ENCODE peak calls at places on chromosomes 11 and 22, in ten cellular contexts. A, X, P, E, F, C, V, H, D and L are unnamed samples.

GRCh38 chr22:49997221-49997599 is 15.4 kb downstream of the IL17REL start:
- DNase-seq in A (no peak), X (peak; percentile 82), P (no peak), E (no peak), F (no peak), C (no peak), V (no peak), H (peak; percentile 54), D (peak; percentile 86), L (no peak)

GRCh38 chr11:76257040-76257730 is 50.9 kb upstream of the WNT11 start:
- DNase-seq in A (no peak), X (no peak), P (peak; percentile 34), E (no peak), F (no peak), C (no peak), V (no peak), H (no peak), D (no peak), L (no peak)

GRCh38 chr11:88064097-88064705 is 111.0 kb downstream of the RAB38 start:
- DNase-seq in A (no peak), X (no peak), P (no peak), E (no peak), F (no peak), C (no peak), V (no peak), H (no peak), D (no peak), L (no peak)

GRCh38 chr11:86211619-86212018 is 32.9 kb upstream of the EED start:
- DNase-seq in A (peak; percentile 74), X (no peak), P (no peak), E (no peak), F (no peak), C (no peak), V (no peak), H (no peak), D (no peak), L (no peak)

GRCh38 chr11:36075053-36075452 is 131.2 kb downstream of the LDLRAD3 start:
- DNase-seq in A (no peak), X (no peak), P (no peak), E (no peak), F (peak; percentile 91), C (no peak), V (no peak), H (no peak), D (no peak), L (no peak)

GRCh38 chr22:45777852-45778172 is 106.2 kb downstream of the ATXN10 start:
- DNase-seq in A (no peak), X (no peak), P (no peak), E (no peak), F (no peak), C (no peak), V (no peak), H (no peak), D (no peak), L (no peak)

GRCh38 chr11:72038491-72038890 is 39.8 kb downstream of the IL18BP start:
- DNase-seq in A (no peak), X (peak; percentile 61), P (no peak), E (peak; percentile 72), F (peak; percentile 72), C (peak; percentile 83), V (peak; percentile 60), H (peak; percentile 47), D (peak; percentile 54), L (no peak)

GRCh38 chr11:86686531-86686930 is 14.1 kb upstream of the ME3 start:
- DNase-seq in A (no peak), X (no peak), P (no peak), E (no peak), F (no peak), C (no peak), V (no peak), H (no peak), D (no peak), L (no peak)

GRCh38 chr22:39090426-39091064 is 6.5 kb upstream of the APOBEC3H start:
- DNase-seq in A (no peak), X (peak; percentile 60), P (no peak), E (no peak), F (no peak), C (no peak), V (no peak), H (peak; percentile 56), D (peak; percentile 87), L (no peak)

GRCh38 chr11:128213461-128213860 is 373.9 kb downstream of the ETS1 start:
- DNase-seq in A (no peak), X (no peak), P (no peak), E (no peak), F (no peak), C (no peak), V (no peak), H (no peak), D (no peak), L (no peak)

GRCh38 chr11:128208329-128209220 is 378.8 kb downstream of the ETS1 start:
- DNase-seq in A (no peak), X (no peak), P (no peak), E (peak; percentile 68), F (peak; percentile 93), C (peak; percentile 19), V (no peak), H (no peak), D (no peak), L (no peak)

GRCh38 chr11:128207861-128208321 is 379.5 kb downstream of the ETS1 start:
- DNase-seq in A (no peak), X (no peak), P (no peak), E (no peak), F (peak; percentile 91), C (no peak), V (no peak), H (no peak), D (no peak), L (no peak)

GRCh38 chr11:128212324-128212723 is 375.0 kb downstream of the ETS1 start:
- DNase-seq in A (no peak), X (no peak), P (no peak), E (no peak), F (no peak), C (no peak), V (no peak), H (no peak), D (no peak), L (no peak)

GRCh38 chr11:128210148-128210940 is 377.0 kb downstream of the ETS1 start:
- DNase-seq in A (no peak), X (peak; percentile 51), P (no peak), E (no peak), F (peak; percentile 94), C (peak; percentile 34), V (no peak), H (peak; percentile 31), D (peak; percentile 71), L (no peak)
- H3K27ac ChIP-seq in A (no peak overlapping the region), X (peak overlapping the region; percentile 44), P (no peak overlapping the region), E (no peak overlapping the region), F (no peak overlapping the region), C (no peak overlapping the region), V (no peak overlapping the region), H (no peak overlapping the region), D (no peak overlapping the region), L (peak overlapping the region; percentile 39)

GRCh38 chr11:115696472-115697011 is 192.3 kb upstream of the CADM1 start:
- DNase-seq in A (no peak), X (no peak), P (no peak), E (no peak), F (no peak), C (no peak), V (no peak), H (no peak), D (no peak), L (no peak)

GRCh38 chr11:115695677-115696451 is 191.6 kb upstream of the CADM1 start:
- DNase-seq in A (no peak), X (no peak), P (no peak), E (no peak), F (no peak), C (no peak), V (no peak), H (no peak), D (no peak), L (no peak)

GRCh38 chr11:115691030-115691429 is 186.8 kb upstream of the CADM1 start:
- DNase-seq in A (no peak), X (no peak), P (no peak), E (no peak), F (no peak), C (no peak), V (no peak), H (no peak), D (no peak), L (no peak)

GRCh38 chr11:115687934-115688333 is 183.7 kb upstream of the CADM1 start:
- DNase-seq in A (no peak), X (no peak), P (no peak), E (no peak), F (no peak), C (no peak), V (no peak), H (no peak), D (no peak), L (no peak)

GRCh38 chr11:115693002-115693401 is 188.8 kb upstream of the CADM1 start:
- DNase-seq in A (no peak), X (no peak), P (no peak), E (no peak), F (no peak), C (no peak), V (no peak), H (no peak), D (no peak), L (no peak)
- TF ChIP-seq CTCF in A (no peak), X (no peak), P (no peak), E (no peak), F (no peak), C (no peak), V (no peak), H (no peak), D (no peak), L (no peak)

GRCh38 chr11:119599864-119600593 is 129.0 kb downstream of the NECTIN1 start:
- DNase-seq in A (no peak), X (no peak), P (no peak), E (no peak), F (peak; percentile 15), C (no peak), V (no peak), H (no peak), D (no peak), L (no peak)
- TF ChIP-seq POLR2A in A (no peak), X (no peak), P (no peak), E (no peak), F (no peak), C (no peak), V (no peak), H (no peak), D (no peak), L (no peak)

DNA sequence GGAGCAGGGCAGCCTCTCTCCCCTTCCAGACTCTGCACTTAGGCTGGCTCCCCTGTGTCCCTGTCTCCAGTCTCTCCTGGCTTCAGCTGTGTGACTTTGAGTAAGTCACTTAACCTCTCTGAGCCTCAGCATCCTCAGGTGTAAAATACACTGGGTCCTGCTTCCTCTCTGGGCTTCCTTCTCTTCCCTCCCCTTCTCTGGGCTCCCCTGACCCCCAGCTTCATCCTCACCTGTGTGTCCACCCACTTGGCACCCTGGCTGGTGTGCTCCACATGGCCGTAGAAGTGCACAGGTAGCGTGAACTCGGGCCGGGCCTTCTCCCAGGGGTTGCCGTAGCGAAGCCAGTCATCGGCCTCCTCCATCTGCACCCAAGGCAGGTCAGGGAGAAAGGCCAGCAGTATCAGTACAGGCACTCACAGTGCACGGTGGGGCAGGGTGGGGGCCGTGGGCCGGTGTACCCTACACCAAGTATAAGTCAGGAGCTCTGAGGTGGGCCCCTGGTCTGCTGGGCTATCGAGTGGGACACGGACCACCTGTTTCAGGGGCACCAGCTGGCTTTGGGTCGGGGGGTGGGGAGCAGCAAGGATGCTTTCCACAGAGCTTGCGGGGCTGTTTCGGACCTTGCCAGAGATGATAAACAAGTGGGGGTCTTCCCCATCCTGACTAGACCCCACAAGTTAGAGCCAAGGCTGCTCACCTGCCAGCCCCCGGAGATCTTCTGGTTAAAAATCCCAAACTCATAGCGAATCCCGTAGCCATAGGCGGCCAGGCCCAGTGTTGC is 2.0 kb downstream of the PYGM start:
- DNase-seq in A (no peak), X (no peak), P (peak; percentile 49), E (no peak), F (no peak), C (no peak), V (no peak), H (no peak), D (no peak), L (no peak)
- H3K27ac ChIP-seq in A (no peak overlapping the region), X (no peak overlapping the region), P (no peak overlapping the region), E (no peak overlapping the region), F (no peak overlapping the region), C (no peak overlapping the region), V (no peak overlapping the region), H (no peak overlapping the region), D (no peak overlapping the region), L (peak overlapping the region; percentile 88)